ENCODE peak calls at places on chromosomes 1 and 21, in seven cellular contexts. N is HFF-Myc; L is activated naive CD8-positive, alpha-beta T cell treated with anti-CD3 and anti-CD28 coated beads for 36 hours; C is KG1; M is PC-3; I is NCI-H1417; X is stimulated activated CD4-positive, alpha-beta T cell treated with anti-CD3 and anti-CD28 coated beads, TNF-alpha, amount 100 ng/mL, for 1 hour. B is an unnamed sample.

GRCh38 chr21:26366781-26367180 is 196.2 kb upstream of the APP start:
- DNase-seq in N (no peak), L (no peak), C (no peak), M (peak), I (no peak), X (no peak), B (no peak)

GRCh38 chr21:36477001-36477400 is 2.9 kb downstream of the CLDN14 start:
- DNase-seq in N (no peak), L (no peak), C (no peak), M (no peak), I (no peak), X (no peak), B (no peak)

GRCh38 chr21:44425895-44426662 is 29.2 kb upstream of the LRRC3 start:
- DNase-seq in N (no peak), L (no peak), C (no peak), M (no peak), I (no peak), X (no peak), B (no peak)

GRCh38 chr1:223712184-223712855 is at the start of gene CAPN2:
- DNase-seq in N (no peak), L (peak), C (peak), M (peak), I (peak), X (peak), B (peak)

GRCh38 chr1:67394548-67394947 is 35.7 kb downstream of the SERBP1 start:
- DNase-seq in N (no peak), L (no peak), C (no peak), M (no peak), I (no peak), X (no peak), B (no peak)

GRCh38 chr1:51442616-51443015 is 76.5 kb downstream of the EPS15 start:
- DNase-seq in N (no peak), L (no peak), C (no peak), M (no peak), I (no peak), X (no peak), B (no peak)

GRCh38 chr1:109977657-109978378 is 6.7 kb upstream of the AHCYL1 start:
- DNase-seq in N (no peak), L (no peak), C (no peak), M (no peak), I (no peak), X (no peak), B (no peak)

GRCh38 chr1:184971522-184972265 is 2.6 kb downstream of the NIBAN1 start:
- DNase-seq in N (no peak), L (no peak), C (no peak), M (no peak), I (no peak), X (no peak), B (no peak)

GRCh38 chr1:92538413-92539061 is 51.8 kb upstream of the GFI1 start:
- DNase-seq in N (no peak), L (peak), C (no peak), M (peak), I (peak), X (no peak), B (no peak)

GRCh38 chr1:183769956-183770815 is 34.7 kb upstream of the RGL1 start:
- DNase-seq in N (no peak), L (no peak), C (no peak), M (no peak), I (no peak), X (no peak), B (no peak)

GRCh38 chr1:175853681-175854080 is 110.3 kb upstream of the TNR start:
- DNase-seq in N (no peak), L (no peak), C (no peak), M (no peak), I (no peak), X (no peak), B (no peak)

GRCh38 chr1:212982430-212983152 is 32.2 kb downstream of the VASH2 start:
- DNase-seq in N (no peak), L (no peak), C (no peak), M (no peak), I (no peak), X (no peak), B (no peak)

B was measured in germinal center.